ENCODE peak calls at places on chromosomes 13 and 19, in ten cellular contexts. One of them, this sample, is unnamed.

GRCh38 chr13:94435604-94436226 is 43.8 kb downstream of the DCT start:
- DNase-seq in breast epithelium: no peak
- DNase-seq in B cell: peak
- DNase-seq in choroid plexus epithelial cell: peak
- DNase-seq in kidney: no peak
- DNase-seq in uterus: no peak
- DNase-seq in Caco-2: peak
- DNase-seq in Calu3: no peak
- DNase-seq in AG10803: peak
- DNase-seq in psoas muscle: no peak
- DNase-seq in this sample: no peak

GRCh38 chr13:37485766-37486165 is 112.8 kb downstream of the POSTN start:
- DNase-seq in kidney: no peak
- DNase-seq in AG10803: peak
- DNase-seq in choroid plexus epithelial cell: peak
- DNase-seq in Caco-2: no peak
- DNase-seq in B cell: no peak
- DNase-seq in psoas muscle: no peak
- DNase-seq in breast epithelium: no peak
- DNase-seq in Calu3: no peak
- DNase-seq in uterus: no peak
- DNase-seq in this sample: no peak

GRCh38 chr13:20716951-20717350 is 13.5 kb downstream of the IL17D start:
- DNase-seq in B cell: no peak
- DNase-seq in kidney: no peak
- DNase-seq in choroid plexus epithelial cell: no peak
- DNase-seq in Caco-2: no peak
- DNase-seq in psoas muscle: peak
- DNase-seq in Calu3: no peak
- DNase-seq in uterus: no peak
- DNase-seq in breast epithelium: no peak
- DNase-seq in AG10803: no peak
- DNase-seq in this sample: no peak

GRCh38 chr19:41531438-41532311 is 44.3 kb upstream of the CEACAM21 start:
- DNase-seq in choroid plexus epithelial cell: peak
- DNase-seq in Calu3: peak
- DNase-seq in Caco-2: peak
- DNase-seq in breast epithelium: peak
- DNase-seq in kidney: peak
- DNase-seq in AG10803: peak
- DNase-seq in uterus: peak
- DNase-seq in B cell: peak
- DNase-seq in psoas muscle: peak
- DNase-seq in this sample: peak

GRCh38 chr13:113216165-113217056 is 7.0 kb downstream of the CUL4A start:
- DNase-seq in B cell: no peak
- DNase-seq in AG10803: peak
- DNase-seq in kidney: no peak
- DNase-seq in psoas muscle: peak
- DNase-seq in Calu3: peak
- DNase-seq in uterus: no peak
- DNase-seq in Caco-2: peak
- DNase-seq in choroid plexus epithelial cell: peak
- DNase-seq in breast epithelium: peak
- DNase-seq in this sample: peak

GRCh38 chr13:30711375-30711774 is 24.0 kb upstream of the ALOX5AP start:
- DNase-seq in breast epithelium: no peak
- DNase-seq in kidney: no peak
- DNase-seq in B cell: no peak
- DNase-seq in Caco-2: no peak
- DNase-seq in uterus: no peak
- DNase-seq in choroid plexus epithelial cell: peak
- DNase-seq in Calu3: no peak
- DNase-seq in psoas muscle: no peak
- DNase-seq in AG10803: peak
- DNase-seq in this sample: no peak

GRCh38 chr13:102771298-102772041 is 2.1 kb downstream of the TEX30 start:
- DNase-seq in breast epithelium: no peak
- DNase-seq in kidney: no peak
- DNase-seq in AG10803: no peak
- DNase-seq in Caco-2: no peak
- DNase-seq in B cell: no peak
- DNase-seq in uterus: no peak
- DNase-seq in psoas muscle: no peak
- DNase-seq in choroid plexus epithelial cell: no peak
- DNase-seq in Calu3: no peak
- DNase-seq in this sample: no peak

GRCh38 chr19:3671680-3672574 is 28.3 kb downstream of the PIP5K1C start:
- DNase-seq in Calu3: no peak
- DNase-seq in choroid plexus epithelial cell: peak
- DNase-seq in breast epithelium: no peak
- DNase-seq in B cell: no peak
- DNase-seq in psoas muscle: no peak
- DNase-seq in AG10803: no peak
- DNase-seq in kidney: no peak
- DNase-seq in uterus: peak
- DNase-seq in Caco-2: no peak
- DNase-seq in this sample: peak

GRCh38 chr13:38866649-38867048 is 124.0 kb downstream of the STOML3 start:
- DNase-seq in AG10803: no peak
- DNase-seq in uterus: no peak
- DNase-seq in choroid plexus epithelial cell: peak
- DNase-seq in B cell: no peak
- DNase-seq in kidney: no peak
- DNase-seq in breast epithelium: no peak
- DNase-seq in psoas muscle: no peak
- DNase-seq in Calu3: no peak
- DNase-seq in Caco-2: no peak
- DNase-seq in this sample: no peak

GRCh38 chr19:4710281-4710600 is 13.4 kb downstream of the DPP9 start:
- DNase-seq in choroid plexus epithelial cell: no peak
- DNase-seq in kidney: no peak
- DNase-seq in Calu3: no peak
- DNase-seq in Caco-2: no peak
- DNase-seq in uterus: no peak
- DNase-seq in AG10803: no peak
- DNase-seq in psoas muscle: no peak
- DNase-seq in B cell: no peak
- DNase-seq in breast epithelium: no peak
- DNase-seq in this sample: no peak

GRCh38 chr13:43686557-43686956 is 100.2 kb downstream of the ENOX1 start:
- DNase-seq in Calu3: no peak
- DNase-seq in choroid plexus epithelial cell: peak
- DNase-seq in B cell: no peak
- DNase-seq in AG10803: peak
- DNase-seq in psoas muscle: peak
- DNase-seq in breast epithelium: no peak
- DNase-seq in uterus: peak
- DNase-seq in Caco-2: peak
- DNase-seq in kidney: no peak
- DNase-seq in this sample: no peak

GRCh38 chr13:94858856-94859811 is 146.8 kb upstream of the SOX21 start:
- DNase-seq in psoas muscle: peak
- DNase-seq in breast epithelium: peak
- DNase-seq in uterus: peak
- DNase-seq in Caco-2: no peak
- DNase-seq in AG10803: peak
- DNase-seq in Calu3: no peak
- DNase-seq in B cell: no peak
- DNase-seq in kidney: no peak
- DNase-seq in choroid plexus epithelial cell: peak
- DNase-seq in this sample: no peak

GRCh38 chr19:15417699-15418098 is 1.1 kb downstream of the AKAP8L start:
- DNase-seq in choroid plexus epithelial cell: peak
- DNase-seq in psoas muscle: peak
- DNase-seq in Caco-2: no peak
- DNase-seq in B cell: no peak
- DNase-seq in kidney: peak
- DNase-seq in Calu3: no peak
- DNase-seq in breast epithelium: no peak
- DNase-seq in AG10803: no peak
- DNase-seq in uterus: no peak
- DNase-seq in this sample: no peak

GRCh38 chr13:27014406-27015359 is 156.9 kb downstream of the USP12 start:
- DNase-seq in AG10803: no peak
- DNase-seq in choroid plexus epithelial cell: no peak
- DNase-seq in breast epithelium: no peak
- DNase-seq in uterus: no peak
- DNase-seq in B cell: no peak
- DNase-seq in Caco-2: no peak
- DNase-seq in psoas muscle: no peak
- DNase-seq in kidney: no peak
- DNase-seq in Calu3: no peak
- DNase-seq in this sample: no peak

GRCh38 chr19:6032827-6033226 is 54.9 kb upstream of the RANBP3 start:
- DNase-seq in Calu3: no peak
- DNase-seq in psoas muscle: no peak
- DNase-seq in AG10803: no peak
- DNase-seq in B cell: no peak
- DNase-seq in choroid plexus epithelial cell: no peak
- DNase-seq in kidney: peak
- DNase-seq in uterus: peak
- DNase-seq in breast epithelium: no peak
- DNase-seq in Caco-2: no peak
- DNase-seq in this sample: no peak

GRCh38 chr13:80873589-80873988 is 532.7 kb upstream of the SPRY2 start:
- DNase-seq in choroid plexus epithelial cell: peak
- DNase-seq in B cell: peak
- DNase-seq in psoas muscle: no peak
- DNase-seq in Calu3: no peak
- DNase-seq in kidney: no peak
- DNase-seq in AG10803: no peak
- DNase-seq in uterus: no peak
- DNase-seq in breast epithelium: no peak
- DNase-seq in Caco-2: no peak
- DNase-seq in this sample: peak

GRCh38 chr13:20679879-20680278 is 23.6 kb upstream of the IL17D start:
- DNase-seq in Calu3: no peak
- DNase-seq in choroid plexus epithelial cell: no peak
- DNase-seq in breast epithelium: no peak
- DNase-seq in Caco-2: no peak
- DNase-seq in B cell: no peak
- DNase-seq in kidney: no peak
- DNase-seq in uterus: no peak
- DNase-seq in AG10803: peak
- DNase-seq in psoas muscle: no peak
- DNase-seq in this sample: no peak

GRCh38 chr13:106736941-106737340 is 169.0 kb upstream of the ARGLU1 start:
- DNase-seq in breast epithelium: no peak
- DNase-seq in psoas muscle: no peak
- DNase-seq in kidney: no peak
- DNase-seq in B cell: no peak
- DNase-seq in uterus: no peak
- DNase-seq in choroid plexus epithelial cell: no peak
- DNase-seq in Calu3: no peak
- DNase-seq in Caco-2: peak
- DNase-seq in AG10803: no peak
- DNase-seq in this sample: no peak

GRCh38 chr19:12140545-12141404 is 625 bp upstream of the ZNF20 start:
- DNase-seq in B cell: peak
- DNase-seq in Calu3: peak
- DNase-seq in AG10803: peak
- DNase-seq in kidney: peak
- DNase-seq in psoas muscle: peak
- DNase-seq in uterus: peak
- DNase-seq in choroid plexus epithelial cell: peak
- DNase-seq in breast epithelium: peak
- DNase-seq in Caco-2: peak
- DNase-seq in this sample: peak
- TF ChIP-seq CTCF in B cell: peak
- TF ChIP-seq CTCF in Calu3: peak
- TF ChIP-seq CTCF in AG10803: peak
- TF ChIP-seq CTCF in kidney: peak
- TF ChIP-seq CTCF in psoas muscle: peak
- TF ChIP-seq CTCF in uterus: peak
- TF ChIP-seq CTCF in choroid plexus epithelial cell: peak
- TF ChIP-seq CTCF in breast epithelium: peak
- TF ChIP-seq CTCF in Caco-2: peak
- TF ChIP-seq CTCF in this sample: peak

GRCh38 chr13:58119351-58119750 is 487.8 kb downstream of the PCDH17 start:
- DNase-seq in Calu3: no peak
- DNase-seq in AG10803: no peak
- DNase-seq in kidney: no peak
- DNase-seq in choroid plexus epithelial cell: no peak
- DNase-seq in Caco-2: no peak
- DNase-seq in psoas muscle: no peak
- DNase-seq in breast epithelium: no peak
- DNase-seq in uterus: no peak
- DNase-seq in B cell: no peak
- DNase-seq in this sample: no peak
- TF ChIP-seq CTCF in Calu3: no peak
- TF ChIP-seq CTCF in AG10803: no peak
- TF ChIP-seq CTCF in kidney: no peak
- TF ChIP-seq CTCF in choroid plexus epithelial cell: no peak
- TF ChIP-seq CTCF in Caco-2: no peak
- TF ChIP-seq CTCF in psoas muscle: no peak
- TF ChIP-seq CTCF in breast epithelium: no peak
- TF ChIP-seq CTCF in uterus: no peak
- TF ChIP-seq CTCF in B cell: no peak
- TF ChIP-seq CTCF in this sample: no peak

DNA sequence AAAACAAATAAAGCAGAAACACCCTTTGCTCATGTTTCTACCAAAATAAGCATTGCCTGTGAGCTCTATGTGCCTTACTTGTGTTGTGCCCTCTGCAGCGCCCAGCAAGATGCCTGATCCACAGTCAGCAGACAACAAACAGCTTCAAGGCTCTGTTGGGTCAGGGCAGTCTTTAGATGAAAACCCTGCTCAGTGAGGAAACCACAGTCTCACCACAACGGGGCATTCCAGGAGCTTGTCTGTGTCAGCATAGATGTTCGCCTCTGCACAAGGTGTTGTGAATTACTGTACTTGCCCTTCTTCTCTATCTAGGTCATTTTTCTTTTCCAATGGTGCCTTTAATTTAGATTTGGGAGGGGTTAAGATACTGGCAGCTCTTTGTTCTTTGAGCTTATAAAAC is 251.9 kb downstream of the COL4A1 start:
- DNase-seq in choroid plexus epithelial cell: peak
- DNase-seq in psoas muscle: no peak
- DNase-seq in uterus: no peak
- DNase-seq in kidney: no peak
- DNase-seq in breast epithelium: no peak
- DNase-seq in B cell: no peak
- DNase-seq in AG10803: peak
- DNase-seq in Caco-2: no peak
- DNase-seq in Calu3: no peak
- DNase-seq in this sample: peak
- TF ChIP-seq CTCF in choroid plexus epithelial cell: no peak
- TF ChIP-seq CTCF in psoas muscle: no peak
- TF ChIP-seq CTCF in uterus: no peak
- TF ChIP-seq CTCF in kidney: no peak
- TF ChIP-seq CTCF in breast epithelium: no peak
- TF ChIP-seq CTCF in B cell: no peak
- TF ChIP-seq CTCF in AG10803: no peak
- TF ChIP-seq CTCF in Caco-2: no peak
- TF ChIP-seq CTCF in Calu3: no peak
- TF ChIP-seq CTCF in this sample: no peak

DNA sequence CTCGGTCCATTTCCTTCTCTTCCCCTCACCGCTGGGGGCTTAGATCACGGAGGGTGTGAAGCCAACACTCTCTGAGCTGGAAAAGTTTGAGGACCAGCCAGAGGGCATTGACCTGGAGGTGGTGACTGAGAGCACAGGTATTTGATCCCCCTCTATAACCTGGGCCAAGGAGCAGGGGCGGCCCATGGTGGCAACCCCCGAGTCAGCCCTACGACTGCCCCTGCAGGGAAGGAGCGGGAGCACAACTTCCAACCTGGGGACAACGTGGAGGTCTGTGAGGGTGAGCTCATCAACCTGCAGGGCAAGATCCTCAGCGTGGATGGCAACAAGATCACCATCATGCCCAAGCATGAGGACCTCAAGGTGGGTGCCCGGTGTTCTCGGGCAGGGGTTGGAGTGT is 11.6 kb upstream of the TIMM50 start:
- DNase-seq in breast epithelium: no peak
- DNase-seq in psoas muscle: peak
- DNase-seq in B cell: no peak
- DNase-seq in AG10803: no peak
- DNase-seq in Caco-2: no peak
- DNase-seq in Calu3: no peak
- DNase-seq in choroid plexus epithelial cell: no peak
- DNase-seq in uterus: no peak
- DNase-seq in kidney: no peak
- DNase-seq in this sample: no peak
- TF ChIP-seq CTCF in breast epithelium: no peak
- TF ChIP-seq CTCF in psoas muscle: no peak
- TF ChIP-seq CTCF in B cell: no peak
- TF ChIP-seq CTCF in AG10803: no peak
- TF ChIP-seq CTCF in Caco-2: no peak
- TF ChIP-seq CTCF in Calu3: no peak
- TF ChIP-seq CTCF in choroid plexus epithelial cell: no peak
- TF ChIP-seq CTCF in uterus: no peak
- TF ChIP-seq CTCF in kidney: no peak
- TF ChIP-seq CTCF in this sample: no peak

This sample was measured in activated CD8-positive, alpha-beta T cell treated with anti-CD3 and anti-CD28 coated beads for 36 hours.